ENCODE peak calls at places on chromosomes 12 and 14, in seven cellular contexts. One of them, this sample, is unnamed. For H3K9me3, the result is how much of the 10 kb centered on the place peaks cover.

GRCh38 chr14:23252006-23252405 is 14.3 kb downstream of the RNF212B start:
- DNase-seq in vagina: no peak
- DNase-seq in PC-3: no peak
- DNase-seq in stomach: no peak
- DNase-seq in tibial nerve: no peak
- DNase-seq in left ventricle myocardium inferior: no peak
- DNase-seq in A549: no peak
- DNase-seq in this sample: no peak

GRCh38 chr14:76922599-76922998 is 96.4 kb downstream of the LRRC74A start:
- DNase-seq in vagina: no peak
- DNase-seq in PC-3: no peak
- DNase-seq in stomach: no peak
- DNase-seq in tibial nerve: no peak
- DNase-seq in left ventricle myocardium inferior: no peak
- DNase-seq in A549: no peak
- DNase-seq in this sample: peak

GRCh38 chr14:64113279-64113678 is 180.9 kb downstream of the ESR2 start:
- DNase-seq in vagina: no peak
- DNase-seq in PC-3: peak
- DNase-seq in stomach: peak
- DNase-seq in tibial nerve: no peak
- DNase-seq in left ventricle myocardium inferior: no peak
- DNase-seq in A549: no peak
- DNase-seq in this sample: no peak

GRCh38 chr14:49796025-49796424 is 28.1 kb downstream of the KLHDC2 start:
- DNase-seq in vagina: no peak
- DNase-seq in PC-3: peak
- DNase-seq in stomach: no peak
- DNase-seq in tibial nerve: no peak
- DNase-seq in left ventricle myocardium inferior: no peak
- DNase-seq in A549: no peak
- DNase-seq in this sample: no peak

GRCh38 chr12:66345212-66345611 is 42.9 kb downstream of the HELB start:
- DNase-seq in vagina: no peak
- DNase-seq in PC-3: no peak
- DNase-seq in stomach: no peak
- DNase-seq in tibial nerve: no peak
- DNase-seq in left ventricle myocardium inferior: no peak
- DNase-seq in A549: no peak
- DNase-seq in this sample: no peak

GRCh38 chr14:99601301-99601945 is 2.6 kb downstream of the CCDC85C start:
- DNase-seq in vagina: no peak
- DNase-seq in PC-3: peak
- DNase-seq in stomach: no peak
- DNase-seq in tibial nerve: no peak
- DNase-seq in left ventricle myocardium inferior: no peak
- DNase-seq in A549: no peak
- DNase-seq in this sample: no peak

GRCh38 chr14:60485057-60485599 is 735 bp downstream of the C14orf39 start:
- DNase-seq in vagina: no peak
- DNase-seq in PC-3: no peak
- DNase-seq in stomach: no peak
- DNase-seq in tibial nerve: no peak
- DNase-seq in left ventricle myocardium inferior: no peak
- DNase-seq in A549: no peak
- DNase-seq in this sample: no peak

GRCh38 chr12:56119361-56119796 is 1.3 kb downstream of the ZC3H10 start:
- DNase-seq in vagina: no peak
- DNase-seq in PC-3: peak
- DNase-seq in stomach: peak
- DNase-seq in tibial nerve: peak
- DNase-seq in left ventricle myocardium inferior: peak
- DNase-seq in A549: peak
- DNase-seq in this sample: peak

GRCh38 chr14:41607119-41607785 is 576 bp downstream of the LRFN5 start:
- DNase-seq in vagina: no peak
- DNase-seq in PC-3: no peak
- DNase-seq in stomach: no peak
- DNase-seq in tibial nerve: no peak
- DNase-seq in left ventricle myocardium inferior: no peak
- DNase-seq in A549: no peak
- DNase-seq in this sample: no peak

GRCh38 chr12:106679576-106679975 is 94.9 kb upstream of the RIC8B start:
- DNase-seq in vagina: no peak
- DNase-seq in PC-3: no peak
- DNase-seq in stomach: no peak
- DNase-seq in tibial nerve: no peak
- DNase-seq in left ventricle myocardium inferior: no peak
- DNase-seq in A549: no peak
- DNase-seq in this sample: no peak

GRCh38 chr12:79685068-79685467 is 5.7 kb downstream of the PAWR start:
- DNase-seq in vagina: no peak
- DNase-seq in PC-3: peak
- DNase-seq in stomach: no peak
- DNase-seq in tibial nerve: no peak
- DNase-seq in left ventricle myocardium inferior: no peak
- DNase-seq in A549: peak
- DNase-seq in this sample: peak

GRCh38 chr12:910416-910815 is 39.1 kb downstream of the RAD52 start:
- DNase-seq in vagina: no peak
- DNase-seq in PC-3: no peak
- DNase-seq in stomach: no peak
- DNase-seq in tibial nerve: no peak
- DNase-seq in left ventricle myocardium inferior: no peak
- DNase-seq in A549: no peak
- DNase-seq in this sample: no peak

GRCh38 chr14:69133206-69134125 is 19.5 kb downstream of the DCAF5 start:
- DNase-seq in vagina: no peak
- DNase-seq in PC-3: peak
- DNase-seq in stomach: no peak
- DNase-seq in tibial nerve: no peak
- DNase-seq in left ventricle myocardium inferior: no peak
- DNase-seq in A549: no peak
- DNase-seq in this sample: peak

GRCh38 chr12:57893460-57894353 is 47.2 kb upstream of the CTDSP2 start:
- DNase-seq in vagina: no peak
- DNase-seq in PC-3: no peak
- DNase-seq in stomach: peak
- DNase-seq in tibial nerve: peak
- DNase-seq in left ventricle myocardium inferior: peak
- DNase-seq in A549: no peak
- DNase-seq in this sample: no peak

GRCh38 chr14:90522585-90523191 is 125.9 kb downstream of the CALM1 start:
- DNase-seq in vagina: no peak
- DNase-seq in PC-3: peak
- DNase-seq in stomach: peak
- DNase-seq in tibial nerve: no peak
- DNase-seq in left ventricle myocardium inferior: peak
- DNase-seq in A549: no peak
- DNase-seq in this sample: no peak

GRCh38 chr12:24113701-24114100 is 164.2 kb upstream of the SOX5 start:
- DNase-seq in vagina: no peak
- DNase-seq in PC-3: no peak
- DNase-seq in stomach: no peak
- DNase-seq in tibial nerve: no peak
- DNase-seq in left ventricle myocardium inferior: no peak
- DNase-seq in A549: no peak
- DNase-seq in this sample: no peak

GRCh38 chr12:32558941-32559340 is 120.2 kb upstream of the DNM1L start:
- DNase-seq in vagina: no peak
- DNase-seq in PC-3: no peak
- DNase-seq in stomach: no peak
- DNase-seq in tibial nerve: no peak
- DNase-seq in left ventricle myocardium inferior: no peak
- DNase-seq in A549: no peak
- DNase-seq in this sample: no peak

GRCh38 chr14:92603309-92604257 is 90.0 kb downstream of the RIN3 start:
- DNase-seq in vagina: no peak
- DNase-seq in PC-3: peak
- DNase-seq in stomach: no peak
- DNase-seq in tibial nerve: no peak
- DNase-seq in left ventricle myocardium inferior: peak
- DNase-seq in A549: no peak
- DNase-seq in this sample: no peak

GRCh38 chr14:54606631-54607133 is 39.8 kb downstream of the SAMD4A start:
- DNase-seq in vagina: no peak
- DNase-seq in PC-3: peak
- DNase-seq in stomach: no peak
- DNase-seq in tibial nerve: no peak
- DNase-seq in left ventricle myocardium inferior: no peak
- DNase-seq in A549: no peak
- DNase-seq in this sample: peak

GRCh38 chr14:32083789-32084188 is 6.7 kb downstream of the ARHGAP5 start:
- DNase-seq in vagina: no peak
- DNase-seq in PC-3: peak
- DNase-seq in stomach: no peak
- DNase-seq in tibial nerve: no peak
- DNase-seq in left ventricle myocardium inferior: no peak
- DNase-seq in A549: no peak
- DNase-seq in this sample: no peak

GRCh38 chr12:84913151-84913550 is 552 bp upstream of the SLC6A15 start:
- DNase-seq in vagina: no peak
- DNase-seq in PC-3: no peak
- DNase-seq in stomach: no peak
- DNase-seq in tibial nerve: no peak
- DNase-seq in left ventricle myocardium inferior: no peak
- DNase-seq in A549: no peak
- DNase-seq in this sample: no peak

GRCh38 chr14:54257424-54257823 is 139.4 kb upstream of the CDKN3 start:
- DNase-seq in vagina: no peak
- DNase-seq in PC-3: no peak
- DNase-seq in stomach: no peak
- DNase-seq in tibial nerve: no peak
- DNase-seq in left ventricle myocardium inferior: no peak
- DNase-seq in A549: no peak
- DNase-seq in this sample: no peak

GRCh38 chr14:96176275-96176674 is 28.4 kb upstream of the BDKRB2 start:
- DNase-seq in vagina: no peak
- DNase-seq in PC-3: no peak
- DNase-seq in stomach: no peak
- DNase-seq in tibial nerve: no peak
- DNase-seq in left ventricle myocardium inferior: no peak
- DNase-seq in A549: no peak
- DNase-seq in this sample: no peak

DNA sequence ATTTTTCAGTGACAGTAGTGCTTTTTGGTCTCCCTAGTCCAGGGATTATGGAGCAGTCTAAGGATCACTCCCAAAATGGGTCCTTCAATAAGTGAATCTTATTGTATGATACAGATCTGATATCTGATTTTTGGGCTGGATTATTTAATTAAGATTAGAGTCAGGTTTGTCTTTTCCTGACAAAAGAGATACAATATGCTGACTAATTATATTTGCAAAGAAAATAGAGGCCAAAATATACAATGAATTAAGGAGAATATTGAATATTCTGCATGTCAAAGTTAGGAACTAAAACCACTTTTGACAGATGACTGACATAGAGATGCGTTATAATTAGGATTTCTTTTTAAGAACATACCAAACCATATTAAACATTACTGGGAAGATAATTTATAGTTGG is 175.2 kb downstream of the FOXG1 start:
- DNase-seq in vagina: no peak
- DNase-seq in PC-3: no peak
- DNase-seq in stomach: no peak
- DNase-seq in tibial nerve: no peak
- DNase-seq in left ventricle myocardium inferior: no peak
- DNase-seq in A549: no peak
- DNase-seq in this sample: no peak
- H3K9me3 ChIP-seq in vagina: under half
- H3K9me3 ChIP-seq in PC-3: under half
- H3K9me3 ChIP-seq in stomach: under half
- H3K9me3 ChIP-seq in tibial nerve: under half
- H3K9me3 ChIP-seq in left ventricle myocardium inferior: under half
- H3K9me3 ChIP-seq in A549: under half
- H3K9me3 ChIP-seq in this sample: under half

DNA sequence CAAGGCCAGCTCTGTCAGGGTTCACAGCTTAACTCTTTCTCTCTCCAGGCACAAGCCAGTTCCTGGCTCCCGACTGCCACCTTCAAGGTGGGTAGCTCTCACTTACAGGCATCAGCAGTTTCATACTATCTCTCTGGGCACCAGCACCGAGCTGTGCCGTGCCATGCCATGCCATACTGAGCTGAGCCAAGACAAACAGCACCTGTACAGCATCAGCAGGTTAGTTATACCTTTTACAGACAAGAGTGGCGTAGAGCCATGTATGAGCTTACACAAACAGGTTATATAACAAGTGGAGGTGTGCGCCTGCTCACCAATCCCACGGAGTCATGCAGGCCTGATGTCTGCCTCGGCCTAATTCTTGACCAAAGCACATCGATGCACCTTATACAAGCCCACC is 1098.7 kb downstream of the AACS start:
- DNase-seq in vagina: no peak
- DNase-seq in PC-3: no peak
- DNase-seq in stomach: peak
- DNase-seq in tibial nerve: no peak
- DNase-seq in left ventricle myocardium inferior: no peak
- DNase-seq in A549: no peak
- DNase-seq in this sample: no peak
- H3K9me3 ChIP-seq in vagina: under half
- H3K9me3 ChIP-seq in PC-3: under half
- H3K9me3 ChIP-seq in stomach: under half
- H3K9me3 ChIP-seq in tibial nerve: under half
- H3K9me3 ChIP-seq in left ventricle myocardium inferior: under half
- H3K9me3 ChIP-seq in A549: under half
- H3K9me3 ChIP-seq in this sample: under half

DNA sequence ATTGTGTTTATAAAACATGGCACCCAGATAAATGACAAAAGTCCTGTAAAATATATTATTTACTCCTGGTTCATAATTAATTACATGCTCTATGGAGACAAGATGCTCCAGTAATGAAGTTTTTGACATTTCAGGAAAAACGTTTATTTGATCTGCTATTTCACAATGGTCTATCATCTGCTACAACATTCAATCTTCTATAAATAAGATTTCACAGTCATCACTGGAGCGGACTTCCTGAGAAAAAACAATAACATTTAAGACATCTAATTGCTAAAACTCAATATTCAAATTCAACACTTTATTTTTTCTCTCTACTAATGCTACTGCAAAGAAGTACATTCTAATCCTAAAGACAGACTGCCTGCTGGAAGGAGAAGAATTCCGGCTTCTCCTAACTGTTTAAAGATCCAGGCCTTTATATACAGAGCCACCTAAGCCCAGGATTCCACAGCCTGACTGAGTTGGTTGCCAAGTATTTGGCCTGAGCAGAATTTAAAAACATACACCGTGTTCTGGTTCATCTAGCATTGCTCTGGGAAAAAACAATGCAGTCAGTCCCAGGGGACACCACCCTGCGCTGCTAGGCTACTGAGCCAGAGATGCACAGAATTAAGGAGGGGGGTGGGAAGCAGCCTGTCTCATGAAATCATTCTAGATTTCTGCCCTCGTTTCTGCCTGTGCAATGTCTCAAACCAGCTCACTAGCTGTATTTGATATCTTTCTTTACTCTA is 58.0 kb downstream of the TMTC1 start:
- DNase-seq in vagina: no peak
- DNase-seq in PC-3: no peak
- DNase-seq in stomach: no peak
- DNase-seq in tibial nerve: peak
- DNase-seq in left ventricle myocardium inferior: peak
- DNase-seq in A549: no peak
- DNase-seq in this sample: peak
- H3K9me3 ChIP-seq in vagina: under half
- H3K9me3 ChIP-seq in PC-3: under half
- H3K9me3 ChIP-seq in stomach: under half
- H3K9me3 ChIP-seq in tibial nerve: under half
- H3K9me3 ChIP-seq in left ventricle myocardium inferior: under half
- H3K9me3 ChIP-seq in A549: under half
- H3K9me3 ChIP-seq in this sample: under half

GRCh38 chr14:106396999-106397398 is 870.6 kb downstream of the TMEM121 start:
- DNase-seq in vagina: no peak
- DNase-seq in PC-3: no peak
- DNase-seq in stomach: no peak
- DNase-seq in tibial nerve: no peak
- DNase-seq in left ventricle myocardium inferior: no peak
- DNase-seq in A549: no peak
- DNase-seq in this sample: no peak
- H3K9me3 ChIP-seq in vagina: under half
- H3K9me3 ChIP-seq in PC-3: under half
- H3K9me3 ChIP-seq in stomach: under half
- H3K9me3 ChIP-seq in tibial nerve: under half
- H3K9me3 ChIP-seq in left ventricle myocardium inferior: under half
- H3K9me3 ChIP-seq in A549: under half
- H3K9me3 ChIP-seq in this sample: under half

This sample was measured in SJSA1.